ENCODE peak calls at places on chromosomes 7 and 10, in four cellular contexts. One of them, this sample, is unnamed.

GRCh38 chr10:96636546-96636945 is 49.7 kb upstream of the TM9SF3 start:
- DNase-seq in transverse colon: no peak
- DNase-seq in breast epithelium: no peak
- DNase-seq in aorta: no peak
- DNase-seq in this sample: no peak

GRCh38 chr7:4769753-4770152 is 5.7 kb upstream of the AP5Z1 start:
- DNase-seq in transverse colon: no peak
- DNase-seq in breast epithelium: no peak
- DNase-seq in aorta: no peak
- DNase-seq in this sample: no peak

GRCh38 chr7:27117687-27118491 is 12.7 kb downstream of the HOXA4 start:
- DNase-seq in transverse colon: no peak
- DNase-seq in breast epithelium: no peak
- DNase-seq in aorta: no peak
- DNase-seq in this sample: no peak

GRCh38 chr10:11720260-11720741 is 21.9 kb upstream of the ECHDC3 start:
- DNase-seq in transverse colon: no peak
- DNase-seq in breast epithelium: no peak
- DNase-seq in aorta: no peak
- DNase-seq in this sample: no peak

GRCh38 chr7:100583132-100584045 is 2.5 kb downstream of the LRCH4 start:
- DNase-seq in transverse colon: peak; percentile 72
- DNase-seq in breast epithelium: no peak
- DNase-seq in aorta: peak; percentile 76
- DNase-seq in this sample: peak; percentile 29

GRCh38 chr10:17428096-17428615 is 26.2 kb downstream of the ST8SIA6 start:
- DNase-seq in transverse colon: no peak
- DNase-seq in breast epithelium: no peak
- DNase-seq in aorta: no peak
- DNase-seq in this sample: no peak

GRCh38 chr7:7944619-7945282 is 23.8 kb upstream of the GLCCI1 start:
- DNase-seq in transverse colon: peak; percentile 69
- DNase-seq in breast epithelium: no peak
- DNase-seq in aorta: no peak
- DNase-seq in this sample: no peak

GRCh38 chr10:28432210-28432676 is 100.7 kb upstream of the WAC start:
- DNase-seq in transverse colon: peak; percentile 59
- DNase-seq in breast epithelium: no peak
- DNase-seq in aorta: no peak
- DNase-seq in this sample: peak; percentile 30

GRCh38 chr7:49866076-49866735 is 92.8 kb downstream of the VWC2 start:
- DNase-seq in transverse colon: no peak
- DNase-seq in breast epithelium: no peak
- DNase-seq in aorta: no peak
- DNase-seq in this sample: no peak

GRCh38 chr10:125396651-125397050 is 236.3 kb upstream of the CTBP2 start:
- DNase-seq in transverse colon: no peak
- DNase-seq in breast epithelium: no peak
- DNase-seq in aorta: no peak
- DNase-seq in this sample: no peak

GRCh38 chr7:112492165-112492564 is 11.4 kb downstream of the LSMEM1 start:
- DNase-seq in transverse colon: no peak
- DNase-seq in breast epithelium: no peak
- DNase-seq in aorta: no peak
- DNase-seq in this sample: no peak

GRCh38 chr10:88923525-88923924 is 29.0 kb downstream of the ACTA2 start:
- DNase-seq in transverse colon: no peak
- DNase-seq in breast epithelium: no peak
- DNase-seq in aorta: no peak
- DNase-seq in this sample: no peak

GRCh38 chr10:88931548-88931947 is 21.0 kb downstream of the ACTA2 start:
- DNase-seq in transverse colon: no peak
- DNase-seq in breast epithelium: no peak
- DNase-seq in aorta: no peak
- DNase-seq in this sample: no peak

GRCh38 chr10:88928254-88928653 is 24.3 kb downstream of the ACTA2 start:
- DNase-seq in transverse colon: no peak
- DNase-seq in breast epithelium: no peak
- DNase-seq in aorta: no peak
- DNase-seq in this sample: no peak

GRCh38 chr10:88926484-88927249 is 25.9 kb downstream of the ACTA2 start:
- DNase-seq in transverse colon: no peak
- DNase-seq in breast epithelium: no peak
- DNase-seq in aorta: no peak
- DNase-seq in this sample: no peak

GRCh38 chr10:88927291-88927690 is 25.3 kb downstream of the ACTA2 start:
- DNase-seq in transverse colon: no peak
- DNase-seq in breast epithelium: no peak
- DNase-seq in aorta: no peak
- DNase-seq in this sample: no peak
- H3K27ac ChIP-seq in transverse colon: peak overlapping the region; percentile 72
- H3K27ac ChIP-seq in breast epithelium: peak overlapping the region; percentile 27
- H3K27ac ChIP-seq in aorta: no peak overlapping the region
- H3K27ac ChIP-seq in this sample: no peak overlapping the region

GRCh38 chr7:108402865-108403264 is 53.4 kb downstream of the NRCAM start:
- DNase-seq in transverse colon: no peak
- DNase-seq in breast epithelium: no peak
- DNase-seq in aorta: no peak
- DNase-seq in this sample: no peak
- H3K27ac ChIP-seq in transverse colon: no peak overlapping the region
- H3K27ac ChIP-seq in breast epithelium: no peak overlapping the region
- H3K27ac ChIP-seq in aorta: no peak overlapping the region
- H3K27ac ChIP-seq in this sample: no peak overlapping the region

DNA sequence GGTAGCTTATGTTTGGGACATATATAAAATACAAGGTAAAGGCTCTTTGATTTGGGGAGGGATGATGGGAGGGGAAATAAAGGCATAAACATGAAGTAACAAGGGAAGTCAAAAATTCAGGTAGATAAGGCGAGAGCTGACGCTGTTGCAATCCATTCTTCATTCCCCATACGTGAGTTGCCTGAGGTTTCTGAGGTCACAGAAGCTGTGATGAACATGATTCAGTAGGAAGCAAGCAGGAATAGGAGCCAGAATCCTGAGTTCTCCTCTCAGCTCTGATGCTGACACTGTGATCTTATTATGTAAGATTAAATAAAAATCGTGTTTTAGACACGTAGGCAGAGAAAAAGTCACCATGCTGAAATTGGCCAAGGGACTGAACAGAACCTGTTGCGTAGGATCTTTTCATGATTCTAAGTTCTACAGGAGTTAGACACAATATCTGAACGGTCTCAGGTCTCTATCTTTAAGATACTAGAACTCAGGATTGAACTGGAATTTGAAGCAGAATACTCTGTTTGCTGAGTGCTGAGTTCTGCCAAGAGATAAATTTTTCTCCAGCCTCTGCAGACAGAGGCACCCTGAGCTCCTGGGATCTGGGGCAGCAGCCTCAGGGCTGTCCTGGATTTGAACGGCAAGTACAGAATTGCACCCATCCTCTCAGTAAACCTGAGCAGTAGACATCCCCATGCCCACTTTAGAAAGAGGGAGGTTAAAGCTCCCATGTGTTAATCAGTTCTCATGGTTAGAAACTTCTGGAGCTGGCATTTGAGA is 21.0 kb downstream of the KLF6 start:
- DNase-seq in transverse colon: no peak
- DNase-seq in breast epithelium: no peak
- DNase-seq in aorta: no peak
- DNase-seq in this sample: no peak
- H3K27ac ChIP-seq in transverse colon: no peak overlapping the region
- H3K27ac ChIP-seq in breast epithelium: no peak overlapping the region
- H3K27ac ChIP-seq in aorta: no peak overlapping the region
- H3K27ac ChIP-seq in this sample: no peak overlapping the region

GRCh38 chr10:68230268-68230667 is 1.6 kb downstream of the ATOH7 start:
- DNase-seq in transverse colon: no peak
- DNase-seq in breast epithelium: no peak
- DNase-seq in aorta: no peak
- DNase-seq in this sample: no peak

GRCh38 chr10:68231916-68232315 is at the start of gene ATOH7:
- DNase-seq in transverse colon: peak; percentile 8
- DNase-seq in breast epithelium: no peak
- DNase-seq in aorta: no peak
- DNase-seq in this sample: no peak

GRCh38 chr10:68235111-68235510 is 3.2 kb upstream of the ATOH7 start:
- DNase-seq in transverse colon: no peak
- DNase-seq in breast epithelium: no peak
- DNase-seq in aorta: no peak
- DNase-seq in this sample: no peak

GRCh38 chr10:68233045-68233444 is 1.1 kb upstream of the ATOH7 start:
- DNase-seq in transverse colon: no peak
- DNase-seq in breast epithelium: no peak
- DNase-seq in aorta: no peak
- DNase-seq in this sample: no peak

GRCh38 chr10:68231106-68231901 is 609 bp downstream of the ATOH7 start:
- DNase-seq in transverse colon: peak; percentile 67
- DNase-seq in breast epithelium: no peak
- DNase-seq in aorta: peak; percentile 87
- DNase-seq in this sample: no peak
- H3K27ac ChIP-seq in transverse colon: peak overlapping the region; percentile 79
- H3K27ac ChIP-seq in breast epithelium: peak overlapping the region; percentile 79
- H3K27ac ChIP-seq in aorta: no peak overlapping the region
- H3K27ac ChIP-seq in this sample: peak overlapping the region; percentile 82

GRCh38 chr7:33745934-33746333 is 159.4 kb upstream of the BMPER start:
- DNase-seq in transverse colon: no peak
- DNase-seq in breast epithelium: no peak
- DNase-seq in aorta: no peak
- DNase-seq in this sample: no peak
- H3K27ac ChIP-seq in transverse colon: no peak overlapping the region
- H3K27ac ChIP-seq in breast epithelium: no peak overlapping the region
- H3K27ac ChIP-seq in aorta: no peak overlapping the region
- H3K27ac ChIP-seq in this sample: no peak overlapping the region

DNA sequence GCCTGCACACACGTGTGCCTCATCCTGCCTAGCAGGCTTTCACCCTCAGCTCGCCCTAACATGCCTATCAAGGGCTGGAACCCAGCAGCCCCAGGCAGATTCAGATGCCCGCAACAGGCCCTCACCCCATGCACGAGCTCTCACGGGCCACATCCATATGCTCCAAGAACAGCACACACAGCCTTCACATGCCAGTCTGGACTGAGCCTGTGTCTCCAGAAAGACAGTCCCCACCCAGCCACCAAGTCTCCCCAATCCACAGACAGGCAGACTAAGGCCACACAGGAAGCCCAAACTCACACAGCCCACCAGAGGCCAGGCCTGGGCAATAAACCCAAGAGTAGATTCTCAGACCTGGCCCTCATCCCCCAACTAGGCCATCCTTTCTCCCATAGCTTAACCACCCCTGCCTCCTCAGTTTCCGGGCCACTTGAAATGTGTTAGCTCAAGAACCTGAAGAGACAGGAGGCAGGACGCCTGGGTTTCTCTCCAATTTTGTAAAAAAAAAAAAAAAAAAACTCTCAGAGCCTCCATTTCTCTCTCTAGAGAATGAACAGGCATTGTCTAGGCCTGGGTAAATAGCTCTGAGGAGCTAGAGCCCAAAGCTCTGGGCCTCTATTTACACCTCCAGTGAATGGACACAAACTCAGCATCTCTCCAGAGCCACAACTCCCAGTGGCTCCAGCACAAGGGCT is 6.8 kb downstream of the LDB1 start:
- DNase-seq in transverse colon: no peak
- DNase-seq in breast epithelium: no peak
- DNase-seq in aorta: no peak
- DNase-seq in this sample: no peak
- H3K27ac ChIP-seq in transverse colon: peak overlapping the region; percentile 98
- H3K27ac ChIP-seq in breast epithelium: peak overlapping the region; percentile 100
- H3K27ac ChIP-seq in aorta: no peak overlapping the region
- H3K27ac ChIP-seq in this sample: peak overlapping the region; percentile 67